ENCODE peak calls at places on chromosomes 4 and X, in ten cellular contexts. W is HFFc6, S is SK-N-SH, F is fibroblast of the aortic adventitia, M is mucosa of descending colon, C is RWPE1, G is nephron progenitor cell, T is epithelial cell of esophagus, Z is tibial artery, E is uterus. Q is an unnamed sample.

GRCh38 chrX:153310901-153311300 is 10.7 kb downstream of the PNMA6F start:
- DNase-seq in W (no peak), S (no peak), F (no peak), M (no peak), C (no peak), G (no peak), T (no peak), Z (no peak), E (no peak), Q (no peak)

GRCh38 chrX:107574054-107574683 is 54.1 kb upstream of the PRPS1 start:
- DNase-seq in W (peak), S (no peak), F (peak), M (no peak), C (peak), G (no peak), T (peak), Z (no peak), E (no peak), Q (no peak)

GRCh38 chr4:13522282-13523104 is 21.8 kb downstream of the NKX3-2 start:
- DNase-seq in W (no peak), S (peak), F (no peak), M (no peak), C (no peak), G (no peak), T (no peak), Z (no peak), E (no peak), Q (no peak)

GRCh38 chrX:39144323-39144722 is 343.1 kb downstream of the MID1IP1 start:
- DNase-seq in W (no peak), S (no peak), F (no peak), M (no peak), C (no peak), G (no peak), T (peak), Z (no peak), E (no peak), Q (no peak)

GRCh38 chr4:53640576-53641459 is 49.5 kb upstream of the LNX1 start:
- DNase-seq in W (no peak), S (no peak), F (no peak), M (no peak), C (no peak), G (no peak), T (no peak), Z (no peak), E (no peak), Q (no peak)

GRCh38 chr4:7753271-7753670 is 186.4 kb downstream of the AFAP1 start:
- DNase-seq in W (no peak), S (no peak), F (no peak), M (peak), C (peak), G (no peak), T (peak), Z (no peak), E (no peak), Q (no peak)

GRCh38 chr4:94690851-94691254 is 66.9 kb upstream of the BMPR1B start:
- DNase-seq in W (peak), S (no peak), F (peak), M (no peak), C (no peak), G (no peak), T (peak), Z (no peak), E (no peak), Q (no peak)

GRCh38 chr4:153468587-153468986 is 2.4 kb downstream of the TMEM131L start:
- DNase-seq in W (no peak), S (peak), F (peak), M (no peak), C (no peak), G (no peak), T (no peak), Z (no peak), E (no peak), Q (no peak)

GRCh38 chr4:52846502-52846901 is 15.6 kb upstream of the RASL11B start:
- DNase-seq in W (no peak), S (no peak), F (no peak), M (no peak), C (no peak), G (no peak), T (no peak), Z (no peak), E (no peak), Q (no peak)

GRCh38 chrX:24226176-24226575 is 76.6 kb downstream of the ZFX start:
- DNase-seq in W (no peak), S (no peak), F (no peak), M (no peak), C (no peak), G (no peak), T (no peak), Z (no peak), E (no peak), Q (no peak)

GRCh38 chrX:138294951-138295350 is 416.6 kb downstream of the FGF13 start:
- DNase-seq in W (no peak), S (no peak), F (no peak), M (no peak), C (no peak), G (no peak), T (no peak), Z (no peak), E (no peak), Q (no peak)

GRCh38 chrX:107205770-107206696 is at the start of the genes DNAAF6 and NUP62CL:
- DNase-seq in W (no peak), S (peak), F (peak), M (peak), C (peak), G (peak), T (peak), Z (peak), E (peak), Q (no peak)

GRCh38 chr4:86043755-86044592 is 315.9 kb downstream of the MAPK10 start:
- DNase-seq in W (peak), S (peak), F (peak), M (no peak), C (peak), G (peak), T (peak), Z (no peak), E (peak), Q (no peak)
- TF ChIP-seq CTCF in W (peak), S (peak), F (peak), M (no peak), C (peak), G (peak), T (peak), Z (peak), E (peak), Q (no peak)

GRCh38 chr4:1400861-1401408 is 5.3 kb downstream of the NKX1-1 start:
- DNase-seq in W (no peak), S (peak), F (no peak), M (no peak), C (no peak), G (peak), T (no peak), Z (peak), E (no peak), Q (no peak)
- TF ChIP-seq CTCF in W (no peak), S (no peak), F (no peak), M (no peak), C (no peak), G (no peak), T (no peak), Z (no peak), E (no peak), Q (no peak)

GRCh38 chr4:26056406-26056805 is 142.4 kb downstream of the SMIM20 start:
- DNase-seq in W (no peak), S (no peak), F (no peak), M (no peak), C (no peak), G (no peak), T (no peak), Z (no peak), E (no peak), Q (no peak)

GRCh38 chr4:26058537-26058936 is 144.5 kb downstream of the SMIM20 start:
- DNase-seq in W (no peak), S (peak), F (no peak), M (no peak), C (peak), G (no peak), T (peak), Z (no peak), E (no peak), Q (no peak)

GRCh38 chr4:26059391-26060154 is 145.6 kb downstream of the SMIM20 start:
- DNase-seq in W (no peak), S (no peak), F (no peak), M (no peak), C (no peak), G (no peak), T (no peak), Z (no peak), E (no peak), Q (no peak)

GRCh38 chr4:26052663-26053534 is 138.9 kb downstream of the SMIM20 start:
- DNase-seq in W (no peak), S (no peak), F (no peak), M (no peak), C (no peak), G (no peak), T (no peak), Z (no peak), E (no peak), Q (no peak)

GRCh38 chr4:26055855-26056254 is 141.8 kb downstream of the SMIM20 start:
- DNase-seq in W (no peak), S (no peak), F (no peak), M (no peak), C (no peak), G (no peak), T (no peak), Z (no peak), E (no peak), Q (no peak)
- TF ChIP-seq CTCF in W (peak), S (no peak), F (no peak), M (no peak), C (no peak), G (no peak), T (peak), Z (no peak), E (no peak), Q (no peak)

GRCh38 chr4:184474261-184475095 is at the start of gene IRF2:
- DNase-seq in W (peak), S (peak), F (peak), M (peak), C (peak), G (peak), T (peak), Z (peak), E (peak), Q (peak)
- TF ChIP-seq CTCF in W (peak), S (no peak), F (no peak), M (no peak), C (no peak), G (no peak), T (no peak), Z (peak), E (no peak), Q (no peak)

DNA sequence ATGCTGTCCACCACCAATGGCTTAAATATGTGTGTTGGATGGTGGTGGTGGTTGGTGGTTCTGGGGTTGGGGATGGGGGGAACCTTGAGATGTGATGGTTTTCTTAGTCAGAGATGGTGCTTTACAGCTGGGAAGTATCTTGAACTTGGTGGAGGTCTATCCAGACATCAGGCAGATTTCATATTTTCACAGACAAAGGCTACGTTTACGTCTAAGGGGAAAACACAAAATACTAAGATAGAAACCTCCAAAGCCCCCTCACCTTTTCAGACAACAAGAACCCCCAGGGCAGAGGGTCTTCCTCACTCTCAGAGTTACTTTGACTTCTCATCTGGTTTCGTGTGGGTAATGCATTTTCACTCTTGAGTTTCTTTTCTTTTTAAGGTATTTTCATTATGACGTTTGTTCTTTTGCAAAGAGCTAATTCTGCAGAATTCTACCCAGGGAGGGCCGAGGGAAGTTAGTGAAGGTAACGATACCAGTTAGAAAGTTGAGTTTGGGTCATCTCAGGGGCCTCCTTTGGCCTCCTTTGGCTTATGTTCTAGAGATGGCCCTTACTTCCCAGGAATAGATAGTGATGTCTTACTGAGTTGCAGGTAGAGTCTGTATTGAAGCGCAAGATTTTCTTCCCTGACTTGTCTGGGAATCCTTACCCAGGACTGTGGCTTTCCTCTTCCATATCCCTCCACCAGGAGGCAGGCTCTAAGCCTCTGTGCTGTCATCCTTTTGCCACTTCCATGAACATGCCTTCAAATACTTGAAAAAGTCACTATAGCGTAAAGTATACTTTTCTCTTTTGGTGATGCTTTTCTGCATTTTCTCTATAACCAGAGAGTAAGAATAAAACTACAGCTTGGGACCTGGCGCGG is 31.9 kb downstream of the RHOH start:
- DNase-seq in W (no peak), S (no peak), F (no peak), M (no peak), C (no peak), G (no peak), T (peak), Z (no peak), E (no peak), Q (no peak)
- TF ChIP-seq CTCF in W (peak), S (peak), F (peak), M (no peak), C (no peak), G (peak), T (peak), Z (peak), E (no peak), Q (no peak)

GRCh38 chr4:126727461-126727860 is 905.3 kb upstream of the INTU start:
- DNase-seq in W (no peak), S (no peak), F (peak), M (no peak), C (peak), G (no peak), T (peak), Z (no peak), E (no peak), Q (no peak)
- TF ChIP-seq CTCF in W (no peak), S (no peak), F (no peak), M (no peak), C (no peak), G (no peak), T (no peak), Z (no peak), E (no peak), Q (no peak)

GRCh38 chrX:67558267-67558666 is 14.4 kb downstream of the AR start:
- DNase-seq in W (no peak), S (no peak), F (no peak), M (no peak), C (no peak), G (no peak), T (no peak), Z (no peak), E (no peak), Q (no peak)
- TF ChIP-seq CTCF in W (no peak), S (no peak), F (no peak), M (no peak), C (no peak), G (no peak), T (no peak), Z (no peak), E (no peak), Q (no peak)

GRCh38 chr4:92600638-92601037 is 296.9 kb downstream of the GRID2 start:
- DNase-seq in W (no peak), S (no peak), F (no peak), M (peak), C (no peak), G (peak), T (no peak), Z (no peak), E (no peak), Q (no peak)
- TF ChIP-seq CTCF in W (no peak), S (no peak), F (no peak), M (no peak), C (no peak), G (no peak), T (no peak), Z (no peak), E (no peak), Q (no peak)

GRCh38 chr4:44738615-44739014 is 12.3 kb upstream of the GNPDA2 start:
- DNase-seq in W (peak), S (no peak), F (peak), M (no peak), C (no peak), G (no peak), T (peak), Z (no peak), E (no peak), Q (no peak)
- TF ChIP-seq CTCF in W (peak), S (peak), F (peak), M (no peak), C (peak), G (peak), T (peak), Z (no peak), E (no peak), Q (no peak)

Q was measured in omental fat pad.